ENCODE peak calls at places on chromosomes 7 and 10, in six cellular contexts. L is aorta; G is GM23248; Y is Daoy; F is activated CD4-positive, alpha-beta memory T cell treated with anti-CD3 and anti-CD28 coated beads for 36 hours; Z is stimulated activated CD4-positive, alpha-beta T cell treated with anti-CD3 and anti-CD28 coated beads, TNF-alpha, amount 100 ng/mL, for 24 hours. B is an unnamed sample.

GRCh38 chr10:72316748-72317435 is 37.8 kb downstream of the DNAJB12 start:
- DNase-seq in L (no peak), G (no peak), Y (no peak), F (peak), Z (no peak), B (peak)

GRCh38 chr7:2037805-2038635 is 194.7 kb downstream of the MAD1L1 start:
- DNase-seq in L (peak), G (peak), Y (no peak), F (peak), Z (no peak), B (peak)

GRCh38 chr7:29372351-29372931 is 177.9 kb downstream of the CHN2 start:
- DNase-seq in L (no peak), G (peak), Y (no peak), F (no peak), Z (no peak), B (no peak)

GRCh38 chr7:155533120-155533826 is 13.1 kb downstream of the CNPY1 start:
- DNase-seq in L (peak), G (peak), Y (no peak), F (peak), Z (no peak), B (no peak)

GRCh38 chr7:151351027-151351426 is 9.4 kb downstream of the NUB1 start:
- DNase-seq in L (no peak), G (no peak), Y (no peak), F (peak), Z (no peak), B (no peak)

GRCh38 chr10:103640436-103641181 is 147.1 kb downstream of the NEURL1 start:
- DNase-seq in L (no peak), G (peak), Y (no peak), F (no peak), Z (no peak), B (no peak)

GRCh38 chr7:69283421-69283820 is 314.9 kb upstream of the AUTS2 start:
- DNase-seq in L (no peak), G (no peak), Y (peak), F (no peak), Z (no peak), B (no peak)

GRCh38 chr10:11787374-11787773 is 35.8 kb upstream of the PROSER2 start:
- DNase-seq in L (peak), G (no peak), Y (no peak), F (no peak), Z (no peak), B (no peak)

GRCh38 chr10:77490915-77491314 is 146.7 kb downstream of the KCNMA1 start:
- DNase-seq in L (no peak), G (no peak), Y (peak), F (no peak), Z (no peak), B (no peak)

GRCh38 chr7:47336178-47337020 is 245.5 kb downstream of the TNS3 start:
- DNase-seq in L (peak), G (peak), Y (peak), F (no peak), Z (no peak), B (no peak)

GRCh38 chr10:133614830-133615580 is 11.6 kb downstream of the FRG2B start:
- DNase-seq in L (no peak), G (no peak), Y (no peak), F (no peak), Z (no peak), B (no peak)

GRCh38 chr7:143979359-143979758 is 20.8 kb upstream of the OR6B1 start:
- DNase-seq in L (no peak), G (peak), Y (peak), F (no peak), Z (no peak), B (no peak)

GRCh38 chr10:83952273-83952672 is 187.0 kb upstream of the GHITM start:
- DNase-seq in L (no peak), G (no peak), Y (no peak), F (no peak), Z (no peak), B (no peak)

GRCh38 chr7:103127006-103127405 is 21.9 kb downstream of the NAPEPLD start:
- DNase-seq in L (no peak), G (no peak), Y (no peak), F (no peak), Z (no peak), B (no peak)

GRCh38 chr7:52917982-52918578 is 117.4 kb upstream of the POM121L12 start:
- DNase-seq in L (no peak), G (peak), Y (no peak), F (no peak), Z (no peak), B (no peak)

GRCh38 chr10:102310356-102311024 is 65.2 kb downstream of the GBF1 start:
- DNase-seq in L (no peak), G (peak), Y (peak), F (no peak), Z (no peak), B (no peak)

GRCh38 chr7:100053201-100053600 is 3.6 kb downstream of the ZSCAN21 start:
- DNase-seq in L (no peak), G (peak), Y (peak), F (peak), Z (no peak), B (peak)

GRCh38 chr10:133292919-133293809 is 15.5 kb downstream of the TUBGCP2 start:
- DNase-seq in L (no peak), G (peak), Y (peak), F (peak), Z (no peak), B (no peak)

GRCh38 chr10:87660484-87661133 is 931 bp downstream of the PAPSS2 start:
- DNase-seq in L (no peak), G (peak), Y (peak), F (no peak), Z (no peak), B (no peak)

GRCh38 chr7:135930565-135931423 is 46.4 kb downstream of the MTPN start:
- DNase-seq in L (no peak), G (peak), Y (peak), F (no peak), Z (no peak), B (no peak)

GRCh38 chr7:139620676-139621344 is 97.3 kb downstream of the CLEC2L start:
- DNase-seq in L (no peak), G (peak), Y (peak), F (peak), Z (peak), B (peak)

GRCh38 chr7:26555971-26556830 is 264.5 kb downstream of the SNX10 start:
- DNase-seq in L (no peak), G (no peak), Y (no peak), F (no peak), Z (no peak), B (no peak)

GRCh38 chr10:112949128-112949823 is 771 bp upstream of the TCF7L2 start:
- DNase-seq in L (no peak), G (peak), Y (no peak), F (no peak), Z (no peak), B (no peak)